ENCODE peak calls at places on chromosomes 11 and 22, in ten cellular contexts. W is endothelial cell; A is suprapubic skin; S is cardiac fibroblast; O is CD4-positive, alpha-beta T cell; D is heart left ventricle; Z is tibial nerve; X is left ventricle myocardium inferior; T is esophagus squamous epithelium; J is AG09309. F is an unnamed sample.

GRCh38 chr11:20669833-20670684 is 673 bp downstream of the NELL1 start:
- DNase-seq in W (peak), A (no peak), S (no peak), O (no peak), D (no peak), Z (no peak), X (no peak), T (no peak), J (no peak), F (no peak)

GRCh38 chr11:69834811-69835800 is 15.9 kb upstream of the FGF3 start:
- DNase-seq in W (no peak), A (peak), S (no peak), O (no peak), D (peak), Z (no peak), X (no peak), T (no peak), J (no peak), F (no peak)

GRCh38 chr11:80441821-80442220 is 1001.0 kb upstream of the TENM4 start:
- DNase-seq in W (no peak), A (no peak), S (peak), O (no peak), D (no peak), Z (no peak), X (no peak), T (no peak), J (no peak), F (no peak)

GRCh38 chr11:61627831-61628753 is 47.2 kb upstream of the SYT7 start:
- DNase-seq in W (peak), A (no peak), S (peak), O (peak), D (peak), Z (peak), X (peak), T (no peak), J (peak), F (no peak)

GRCh38 chr11:72655014-72655413 is 19.2 kb downstream of the PDE2A start:
- DNase-seq in W (no peak), A (no peak), S (no peak), O (no peak), D (no peak), Z (no peak), X (no peak), T (no peak), J (no peak), F (no peak)

GRCh38 chr22:39351689-39352214 is 2.0 kb downstream of the SYNGR1 start:
- DNase-seq in W (no peak), A (no peak), S (peak), O (no peak), D (peak), Z (no peak), X (no peak), T (no peak), J (no peak), F (peak)

GRCh38 chr11:45765836-45766235 is 39.1 kb upstream of the SLC35C1 start:
- DNase-seq in W (no peak), A (no peak), S (peak), O (no peak), D (no peak), Z (no peak), X (no peak), T (no peak), J (no peak), F (no peak)

GRCh38 chr11:69965821-69966582 is 112.1 kb upstream of the ANO1 start:
- DNase-seq in W (no peak), A (no peak), S (no peak), O (no peak), D (peak), Z (no peak), X (no peak), T (no peak), J (no peak), F (no peak)

GRCh38 chr11:27473017-27473406 is 422 bp upstream of the LGR4 start:
- DNase-seq in W (no peak), A (no peak), S (no peak), O (no peak), D (no peak), Z (no peak), X (no peak), T (no peak), J (no peak), F (no peak)

GRCh38 chr11:35943761-35944502 is at the start of gene LDLRAD3:
- DNase-seq in W (peak), A (peak), S (peak), O (peak), D (peak), Z (peak), X (peak), T (no peak), J (peak), F (peak)

GRCh38 chr11:106101797-106102196 is 24.3 kb downstream of the AASDHPPT start:
- DNase-seq in W (no peak), A (no peak), S (peak), O (no peak), D (no peak), Z (no peak), X (no peak), T (no peak), J (no peak), F (no peak)

GRCh38 chr11:105577645-105578044 is 32.2 kb upstream of the GRIA4 start:
- DNase-seq in W (no peak), A (no peak), S (peak), O (no peak), D (no peak), Z (no peak), X (no peak), T (no peak), J (no peak), F (no peak)

GRCh38 chr22:48918585-48919186 is 909.0 kb downstream of the BRD1 start:
- DNase-seq in W (no peak), A (no peak), S (no peak), O (no peak), D (no peak), Z (no peak), X (no peak), T (no peak), J (no peak), F (no peak)

GRCh38 chr11:70744396-70745185 is 346.3 kb downstream of the CTTN start:
- DNase-seq in W (no peak), A (no peak), S (no peak), O (no peak), D (no peak), Z (no peak), X (no peak), T (no peak), J (no peak), F (no peak)

GRCh38 chr11:62850911-62851806 is 11.8 kb upstream of the WDR74 start:
- DNase-seq in W (no peak), A (no peak), S (no peak), O (no peak), D (no peak), Z (no peak), X (no peak), T (no peak), J (no peak), F (no peak)

DNA sequence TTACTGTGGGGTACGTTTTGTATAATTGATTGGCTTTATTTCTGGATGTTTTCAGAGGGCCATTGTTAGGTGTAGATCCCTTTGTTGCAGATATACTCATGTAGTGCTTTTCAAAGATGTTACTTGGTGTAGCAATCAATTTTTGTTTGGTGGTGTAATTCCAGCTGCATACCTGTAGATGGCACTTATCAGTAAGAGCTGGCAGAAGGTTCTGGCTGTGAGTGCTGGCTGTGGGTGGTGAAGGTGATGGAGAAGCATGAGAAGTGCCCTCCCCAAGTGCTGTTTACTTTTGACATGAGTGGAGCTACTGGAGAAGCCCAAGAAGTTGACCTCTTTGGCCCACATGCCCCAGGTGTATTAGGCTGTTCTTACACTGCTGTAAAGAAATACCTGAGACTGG is 1074.9 kb downstream of the FAM181B start:
- DNase-seq in W (no peak), A (no peak), S (peak), O (no peak), D (no peak), Z (no peak), X (no peak), T (no peak), J (no peak), F (no peak)
- TF ChIP-seq CTCF in W (peak), A (no peak), S (peak), O (no peak), D (no peak), Z (no peak), X (no peak), T (peak), J (peak), F (no peak)

DNA sequence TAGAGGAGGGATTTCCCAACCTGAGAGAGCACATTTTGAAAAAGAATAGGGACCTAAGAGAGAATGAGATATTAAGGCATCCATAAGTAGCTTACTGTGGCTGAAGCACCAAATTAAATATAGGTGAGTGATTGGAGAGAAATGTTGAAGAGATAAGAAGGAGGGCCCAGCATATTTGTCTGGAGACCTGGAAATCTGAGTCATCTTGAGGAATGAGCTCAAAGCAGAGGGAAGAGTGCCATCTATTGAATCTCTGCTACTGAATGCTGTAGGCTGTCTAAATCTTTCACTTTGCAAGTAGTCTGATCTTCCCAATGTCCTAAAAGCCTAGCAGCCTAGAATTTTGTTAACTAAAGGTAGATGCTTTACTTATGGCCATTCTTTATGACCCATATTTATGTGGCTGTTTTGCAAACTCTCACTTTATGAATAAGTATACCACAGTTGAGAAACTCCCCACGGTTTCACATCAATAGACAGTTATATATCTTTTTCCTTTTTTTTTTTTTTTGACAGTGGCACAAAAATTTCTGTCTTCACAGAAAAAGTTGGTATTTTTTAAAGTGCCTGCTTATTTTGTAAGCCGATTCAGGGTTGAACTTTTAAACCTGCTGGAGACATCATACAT is 2093.5 kb downstream of the LRRC4C start:
- DNase-seq in W (no peak), A (no peak), S (peak), O (no peak), D (no peak), Z (no peak), X (no peak), T (no peak), J (no peak), F (no peak)
- TF ChIP-seq CTCF in W (no peak), A (no peak), S (no peak), O (no peak), D (peak), Z (no peak), X (peak), T (no peak), J (no peak), F (no peak)

GRCh38 chr22:31952094-31952401 is 7.7 kb downstream of the YWHAH start:
- DNase-seq in W (no peak), A (no peak), S (no peak), O (no peak), D (no peak), Z (no peak), X (no peak), T (no peak), J (no peak), F (no peak)

GRCh38 chr22:31951201-31952093 is 7.1 kb downstream of the YWHAH start:
- DNase-seq in W (no peak), A (no peak), S (no peak), O (no peak), D (no peak), Z (no peak), X (no peak), T (no peak), J (no peak), F (no peak)

GRCh38 chr22:31952459-31952858 is 8.1 kb downstream of the YWHAH start:
- DNase-seq in W (no peak), A (no peak), S (peak), O (no peak), D (no peak), Z (no peak), X (no peak), T (no peak), J (peak), F (no peak)

GRCh38 chr22:31954535-31955326 is 10.4 kb downstream of the YWHAH start:
- DNase-seq in W (no peak), A (no peak), S (peak), O (no peak), D (no peak), Z (no peak), X (no peak), T (no peak), J (no peak), F (no peak)

DNA sequence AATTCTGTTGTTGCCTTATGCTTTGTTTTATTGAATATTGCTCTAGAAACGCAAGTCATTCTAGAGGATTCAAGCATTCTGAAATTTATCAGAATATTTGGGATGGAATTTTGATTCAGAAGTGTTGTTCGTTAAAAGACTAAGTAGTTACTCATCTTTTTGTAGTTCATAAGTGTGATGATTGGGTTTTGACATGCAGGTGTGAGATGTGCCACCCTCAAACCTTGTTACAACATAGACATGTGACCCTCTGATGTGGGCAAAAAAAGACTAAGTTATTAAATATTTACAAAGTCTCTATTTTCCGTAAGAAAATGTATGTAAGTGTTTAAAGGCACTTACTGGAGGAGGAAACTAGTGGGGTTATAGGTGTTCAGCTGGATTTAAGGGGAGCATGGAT is 8.9 kb downstream of the YWHAH start:
- DNase-seq in W (no peak), A (no peak), S (no peak), O (no peak), D (no peak), Z (no peak), X (no peak), T (no peak), J (no peak), F (no peak)
- TF ChIP-seq CTCF in W (no peak), A (no peak), S (no peak), O (no peak), D (no peak), Z (no peak), X (no peak), T (no peak), J (no peak), F (no peak)

DNA sequence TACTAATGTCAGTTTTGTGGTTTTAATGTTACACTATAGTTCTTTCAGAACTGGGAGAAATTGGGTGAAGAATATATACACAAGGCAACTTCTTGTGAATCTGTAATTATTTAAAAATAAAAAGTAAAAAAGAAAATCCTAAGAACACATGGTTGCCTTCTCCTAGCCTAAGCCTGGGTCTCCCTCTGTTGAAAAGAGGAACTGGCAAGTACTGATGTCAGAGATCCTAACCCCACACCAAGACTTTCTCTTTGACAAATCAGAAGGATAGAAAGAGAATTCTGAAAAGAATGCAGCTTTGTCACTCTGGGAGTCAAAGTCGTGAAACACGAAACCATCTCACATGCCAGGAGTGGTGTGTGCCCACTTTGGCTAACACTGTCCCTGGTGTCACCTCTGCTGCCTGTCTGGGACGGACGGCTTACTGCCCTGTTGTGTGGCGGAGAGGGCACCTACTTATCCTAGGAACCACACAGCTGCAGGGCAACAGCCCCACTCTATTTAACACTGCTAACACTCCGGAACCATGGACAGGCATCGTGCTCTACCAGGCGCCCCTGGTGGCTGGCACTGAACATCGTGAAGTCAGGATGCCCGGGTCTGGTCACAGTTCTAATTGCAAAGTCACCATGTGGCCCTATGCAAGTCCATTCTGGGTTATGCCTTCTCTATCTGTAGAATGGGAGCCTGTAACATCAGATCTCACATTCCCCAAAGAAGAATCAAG is 108.8 kb upstream of the CD82 start:
- DNase-seq in W (peak), A (no peak), S (no peak), O (no peak), D (no peak), Z (no peak), X (peak), T (no peak), J (no peak), F (no peak)
- TF ChIP-seq CTCF in W (peak), A (no peak), S (no peak), O (no peak), D (no peak), Z (no peak), X (peak), T (no peak), J (peak), F (no peak)

GRCh38 chr22:47452184-47452583 is 689.7 kb downstream of the TBC1D22A start:
- DNase-seq in W (no peak), A (no peak), S (no peak), O (no peak), D (no peak), Z (no peak), X (no peak), T (no peak), J (no peak), F (no peak)
- TF ChIP-seq CTCF in W (peak), A (peak), S (peak), O (no peak), D (peak), Z (no peak), X (peak), T (peak), J (peak), F (no peak)

GRCh38 chr11:11618973-11619435 is 2.8 kb downstream of the GALNT18 start:
- DNase-seq in W (peak), A (no peak), S (no peak), O (no peak), D (no peak), Z (no peak), X (no peak), T (no peak), J (no peak), F (no peak)
- TF ChIP-seq CTCF in W (no peak), A (no peak), S (no peak), O (no peak), D (peak), Z (no peak), X (peak), T (no peak), J (no peak), F (no peak)

GRCh38 chr11:114790910-114791309 is 112.6 kb downstream of the NXPE2 start:
- DNase-seq in W (no peak), A (no peak), S (no peak), O (no peak), D (no peak), Z (no peak), X (no peak), T (no peak), J (no peak), F (no peak)
- TF ChIP-seq CTCF in W (no peak), A (no peak), S (no peak), O (no peak), D (no peak), Z (no peak), X (no peak), T (no peak), J (no peak), F (no peak)

GRCh38 chr11:129018991-129019390 is 76.3 kb upstream of the TP53AIP1 start:
- DNase-seq in W (no peak), A (no peak), S (no peak), O (no peak), D (no peak), Z (no peak), X (no peak), T (no peak), J (no peak), F (no peak)
- TF ChIP-seq CTCF in W (no peak), A (no peak), S (no peak), O (no peak), D (no peak), Z (no peak), X (no peak), T (no peak), J (no peak), F (no peak)

DNA sequence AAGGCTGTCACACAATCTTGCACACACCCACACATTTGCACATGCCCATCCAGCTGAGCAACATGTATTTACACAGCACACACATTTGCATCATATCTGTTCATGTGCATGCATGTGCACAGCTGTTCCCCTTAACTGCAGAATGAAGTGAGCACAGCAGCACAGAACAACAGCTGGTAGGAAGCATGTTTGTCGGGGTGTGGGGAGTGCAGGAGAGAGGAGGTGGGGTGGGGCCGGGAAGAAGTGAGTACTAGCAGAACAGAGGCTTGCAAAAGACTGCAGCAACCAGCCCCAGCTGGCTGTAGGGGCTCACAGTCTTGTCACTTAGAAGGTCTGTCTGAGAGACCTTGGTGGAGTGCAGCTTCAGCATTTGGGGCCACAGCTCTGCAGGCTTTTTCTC is 296.4 kb downstream of the KIRREL3 start:
- DNase-seq in W (no peak), A (no peak), S (no peak), O (no peak), D (no peak), Z (no peak), X (no peak), T (no peak), J (no peak), F (no peak)
- TF ChIP-seq CTCF in W (no peak), A (no peak), S (no peak), O (no peak), D (no peak), Z (no peak), X (no peak), T (no peak), J (no peak), F (no peak)